ENCODE peak calls at places on chromosomes 11 and 22, in seven cellular contexts. One of them, this sample, is unnamed.
A peak's percentile ranks its signal among the peaks of the same experiment; 100 is the strongest.

GRCh38 chr11:113934797-113935196 is 30.2 kb downstream of the HTR3B start:
- DNase-seq in neural progenitor cell: no peak
- DNase-seq in GM12865: no peak
- DNase-seq in NCI-H1930: no peak
- DNase-seq in iris pigment epithelial cell: no peak
- DNase-seq in activated T-cell treated with anti-CD3 and anti-CD28 coated beads for 48 hours: no peak
- DNase-seq in EH: no peak
- DNase-seq in this sample: no peak

GRCh38 chr11:20840341-20840740 is 171.0 kb downstream of the NELL1 start:
- DNase-seq in neural progenitor cell: no peak
- DNase-seq in GM12865: no peak
- DNase-seq in NCI-H1930: no peak
- DNase-seq in iris pigment epithelial cell: no peak
- DNase-seq in activated T-cell treated with anti-CD3 and anti-CD28 coated beads for 48 hours: no peak
- DNase-seq in EH: no peak
- DNase-seq in this sample: no peak

GRCh38 chr11:118252688-118253087 is 523 bp upstream of the MPZL3 start:
- DNase-seq in neural progenitor cell: no peak
- DNase-seq in GM12865: no peak
- DNase-seq in NCI-H1930: no peak
- DNase-seq in iris pigment epithelial cell: no peak
- DNase-seq in activated T-cell treated with anti-CD3 and anti-CD28 coated beads for 48 hours: no peak
- DNase-seq in EH: no peak
- DNase-seq in this sample: no peak

GRCh38 chr22:17501679-17502285 is 61.5 kb upstream of the SLC25A18 start:
- DNase-seq in neural progenitor cell: peak; percentile 67
- DNase-seq in GM12865: peak; percentile 80
- DNase-seq in NCI-H1930: peak; percentile 10
- DNase-seq in iris pigment epithelial cell: peak; percentile 75
- DNase-seq in activated T-cell treated with anti-CD3 and anti-CD28 coated beads for 48 hours: no peak
- DNase-seq in EH: peak; percentile 64
- DNase-seq in this sample: peak; percentile 41

GRCh38 chr11:117885777-117886176 is 9.3 kb upstream of the FXYD6 start:
- DNase-seq in neural progenitor cell: no peak
- DNase-seq in GM12865: no peak
- DNase-seq in NCI-H1930: no peak
- DNase-seq in iris pigment epithelial cell: no peak
- DNase-seq in activated T-cell treated with anti-CD3 and anti-CD28 coated beads for 48 hours: no peak
- DNase-seq in EH: no peak
- DNase-seq in this sample: no peak

GRCh38 chr22:36344106-36344827 is 43.5 kb downstream of the MYH9 start:
- DNase-seq in neural progenitor cell: no peak
- DNase-seq in GM12865: no peak
- DNase-seq in NCI-H1930: no peak
- DNase-seq in iris pigment epithelial cell: no peak
- DNase-seq in activated T-cell treated with anti-CD3 and anti-CD28 coated beads for 48 hours: peak; percentile 70
- DNase-seq in EH: no peak
- DNase-seq in this sample: peak; percentile 55

GRCh38 chr22:35777335-35777975 is 59.8 kb downstream of the APOL5 start:
- DNase-seq in neural progenitor cell: no peak
- DNase-seq in GM12865: no peak
- DNase-seq in NCI-H1930: no peak
- DNase-seq in iris pigment epithelial cell: peak; percentile 92
- DNase-seq in activated T-cell treated with anti-CD3 and anti-CD28 coated beads for 48 hours: no peak
- DNase-seq in EH: peak; percentile 83
- DNase-seq in this sample: no peak

GRCh38 chr11:61969838-61970452 is 2.5 kb upstream of the FTH1 start:
- DNase-seq in neural progenitor cell: no peak
- DNase-seq in GM12865: no peak
- DNase-seq in NCI-H1930: no peak
- DNase-seq in iris pigment epithelial cell: peak; percentile 88
- DNase-seq in activated T-cell treated with anti-CD3 and anti-CD28 coated beads for 48 hours: no peak
- DNase-seq in EH: peak; percentile 89
- DNase-seq in this sample: peak; percentile 4

GRCh38 chr22:37329239-37330140 is 47.2 kb downstream of the CYTH4 start:
- DNase-seq in neural progenitor cell: peak; percentile 37
- DNase-seq in GM12865: no peak
- DNase-seq in NCI-H1930: no peak
- DNase-seq in iris pigment epithelial cell: peak; percentile 68
- DNase-seq in activated T-cell treated with anti-CD3 and anti-CD28 coated beads for 48 hours: no peak
- DNase-seq in EH: peak; percentile 76
- DNase-seq in this sample: no peak

This sample was measured in stimulated activated naive CD8-positive, alpha-beta T cell treated with anti-CD3 and anti-CD28 coated beads, Interleukin-15, amount 100 ng/mL, for 72 hours.